ENCODE peak calls at places on chromosomes 2 and 18, in six cellular contexts. One of them, this sample, is unnamed.

GRCh38 chr2:236769981-236770671 is 200.5 kb downstream of the ACKR3 start:
- DNase-seq in heart right ventricle: no peak
- DNase-seq in cardiac muscle cell: no peak
- DNase-seq in uterus: no peak
- DNase-seq in stomach: no peak
- DNase-seq in CD8-positive, alpha-beta memory T cell: no peak
- DNase-seq in this sample: no peak

GRCh38 chr2:114421781-114422180 is 20.7 kb upstream of the DPP10 start:
- DNase-seq in CD8-positive, alpha-beta memory T cell: no peak
- DNase-seq in heart right ventricle: no peak
- DNase-seq in cardiac muscle cell: peak; percentile 1
- DNase-seq in stomach: no peak
- DNase-seq in uterus: no peak
- DNase-seq in this sample: no peak

GRCh38 chr2:130756041-130756720 is 841 bp downstream of the AMER3 start:
- DNase-seq in cardiac muscle cell: peak; percentile 86
- DNase-seq in uterus: no peak
- DNase-seq in heart right ventricle: no peak
- DNase-seq in stomach: no peak
- DNase-seq in CD8-positive, alpha-beta memory T cell: no peak
- DNase-seq in this sample: no peak

GRCh38 chr2:174570325-174570958 is 27.2 kb downstream of the WIPF1 start:
- DNase-seq in CD8-positive, alpha-beta memory T cell: no peak
- DNase-seq in cardiac muscle cell: no peak
- DNase-seq in stomach: no peak
- DNase-seq in heart right ventricle: no peak
- DNase-seq in uterus: no peak
- DNase-seq in this sample: no peak

GRCh38 chr2:100260712-100261620 is 61.3 kb downstream of the LONRF2 start:
- DNase-seq in stomach: peak; percentile 60
- DNase-seq in cardiac muscle cell: peak; percentile 81
- DNase-seq in CD8-positive, alpha-beta memory T cell: no peak
- DNase-seq in uterus: peak; percentile 86
- DNase-seq in heart right ventricle: peak; percentile 60
- DNase-seq in this sample: peak; percentile 85

GRCh38 chr2:26911911-26912861 is 58.3 kb upstream of the MAPRE3 start:
- DNase-seq in stomach: no peak
- DNase-seq in CD8-positive, alpha-beta memory T cell: no peak
- DNase-seq in cardiac muscle cell: peak; percentile 31
- DNase-seq in uterus: no peak
- DNase-seq in heart right ventricle: no peak
- DNase-seq in this sample: no peak

GRCh38 chr2:175947073-175947472 is 55.0 kb downstream of the LNPK start:
- DNase-seq in cardiac muscle cell: no peak
- DNase-seq in CD8-positive, alpha-beta memory T cell: no peak
- DNase-seq in stomach: no peak
- DNase-seq in heart right ventricle: no peak
- DNase-seq in uterus: no peak
- DNase-seq in this sample: no peak

GRCh38 chr2:40957508-40957907 is 505.6 kb upstream of the SLC8A1 start:
- DNase-seq in uterus: no peak
- DNase-seq in CD8-positive, alpha-beta memory T cell: no peak
- DNase-seq in cardiac muscle cell: no peak
- DNase-seq in stomach: no peak
- DNase-seq in heart right ventricle: no peak
- DNase-seq in this sample: no peak

GRCh38 chr2:176383100-176383499 is 113.9 kb downstream of the MTX2 start:
- DNase-seq in cardiac muscle cell: no peak
- DNase-seq in heart right ventricle: no peak
- DNase-seq in stomach: no peak
- DNase-seq in CD8-positive, alpha-beta memory T cell: no peak
- DNase-seq in uterus: no peak
- DNase-seq in this sample: no peak

GRCh38 chr2:190974629-190975361 is 39.2 kb downstream of the STAT1 start:
- DNase-seq in uterus: no peak
- DNase-seq in stomach: no peak
- DNase-seq in cardiac muscle cell: peak; percentile 46
- DNase-seq in CD8-positive, alpha-beta memory T cell: no peak
- DNase-seq in heart right ventricle: no peak
- DNase-seq in this sample: no peak

GRCh38 chr2:57291209-57291608 is 755.4 kb upstream of the VRK2 start:
- DNase-seq in stomach: no peak
- DNase-seq in uterus: no peak
- DNase-seq in CD8-positive, alpha-beta memory T cell: no peak
- DNase-seq in heart right ventricle: no peak
- DNase-seq in cardiac muscle cell: peak; percentile 3
- DNase-seq in this sample: no peak

GRCh38 chr2:60267122-60267521 is 286.3 kb downstream of the BCL11A start:
- DNase-seq in stomach: no peak
- DNase-seq in CD8-positive, alpha-beta memory T cell: no peak
- DNase-seq in heart right ventricle: peak; percentile 16
- DNase-seq in uterus: no peak
- DNase-seq in cardiac muscle cell: no peak
- DNase-seq in this sample: no peak

DNA sequence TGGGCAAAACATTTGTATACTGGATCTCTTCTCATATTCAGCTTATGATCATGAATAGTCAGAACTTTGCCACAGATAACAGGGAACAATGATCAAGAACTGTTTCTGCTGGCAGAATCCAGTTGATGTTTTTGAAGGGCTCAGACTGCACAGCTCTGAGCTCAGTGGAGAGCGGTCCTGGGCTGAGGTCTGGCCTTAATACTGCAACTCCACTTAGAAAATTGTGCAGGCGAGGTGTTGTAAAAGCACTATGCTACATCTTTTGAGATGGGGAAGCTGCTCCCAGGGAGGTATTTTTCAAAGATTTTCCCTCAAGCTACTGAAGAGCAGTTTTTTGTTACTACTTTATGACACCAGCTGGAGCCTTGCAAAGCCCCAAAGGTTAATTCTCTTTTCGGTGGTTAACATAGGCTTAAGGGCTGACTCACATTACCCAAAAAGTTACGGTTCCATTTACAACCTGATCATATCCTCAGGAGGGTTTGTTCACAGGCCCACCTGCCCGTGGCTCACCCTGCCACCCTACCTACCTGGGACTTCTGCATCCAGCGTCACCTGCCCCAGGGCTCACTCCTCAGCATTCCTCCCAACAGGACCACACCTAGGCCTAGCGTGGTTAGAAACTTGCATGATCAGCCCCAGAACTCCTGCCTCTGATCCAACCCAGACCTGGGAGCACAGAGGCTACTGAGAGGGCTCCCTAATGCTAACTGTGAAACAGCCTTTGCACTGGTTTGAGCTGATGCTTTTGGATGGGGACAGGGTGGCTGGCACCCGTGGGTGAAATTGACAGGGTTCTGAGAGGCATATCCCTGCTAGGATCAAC is 114.4 kb downstream of the NCK2 start:
- DNase-seq in heart right ventricle: no peak
- DNase-seq in uterus: no peak
- DNase-seq in CD8-positive, alpha-beta memory T cell: no peak
- DNase-seq in cardiac muscle cell: no peak
- DNase-seq in stomach: no peak
- DNase-seq in this sample: no peak
- H3K36me3 ChIP-seq in heart right ventricle: peaks cover 21% of the 10 kb centered on the region
- H3K36me3 ChIP-seq in uterus: no peaks in the 10 kb centered on the region
- H3K36me3 ChIP-seq in CD8-positive, alpha-beta memory T cell: peaks cover 12% of the 10 kb centered on the region
- H3K36me3 ChIP-seq in cardiac muscle cell: no peaks in the 10 kb centered on the region
- H3K36me3 ChIP-seq in stomach: no peaks in the 10 kb centered on the region
- H3K36me3 ChIP-seq in this sample: no peaks in the 10 kb centered on the region

DNA sequence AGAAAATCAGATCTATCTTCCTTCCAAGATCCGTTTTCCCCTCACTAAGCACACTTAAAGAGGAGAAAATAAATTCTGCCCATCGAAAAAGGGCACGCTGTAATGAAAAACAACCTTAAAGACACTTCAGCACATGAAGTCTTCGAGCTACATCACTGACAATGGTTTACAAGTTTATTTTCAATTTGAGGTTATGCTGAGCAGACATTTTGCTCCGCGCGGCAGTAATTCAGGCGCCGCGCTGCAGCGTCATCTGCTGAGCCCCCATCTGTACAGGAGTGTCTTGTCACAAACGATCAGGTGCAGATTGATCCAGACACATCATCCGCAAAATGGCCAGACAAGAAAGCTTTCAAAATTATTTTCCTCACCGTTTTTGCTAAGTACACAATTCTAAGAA is 341.7 kb downstream of the STK39 start:
- DNase-seq in stomach: no peak
- DNase-seq in uterus: no peak
- DNase-seq in heart right ventricle: no peak
- DNase-seq in cardiac muscle cell: no peak
- DNase-seq in CD8-positive, alpha-beta memory T cell: no peak
- DNase-seq in this sample: no peak
- H3K27me3 ChIP-seq in stomach: no peaks in the 10 kb centered on the region
- H3K27me3 ChIP-seq in uterus: no peaks in the 10 kb centered on the region
- H3K27me3 ChIP-seq in heart right ventricle: no peaks in the 10 kb centered on the region
- H3K27me3 ChIP-seq in cardiac muscle cell: no peaks in the 10 kb centered on the region
- H3K27me3 ChIP-seq in CD8-positive, alpha-beta memory T cell: no peaks in the 10 kb centered on the region
- H3K27me3 ChIP-seq in this sample: no peaks in the 10 kb centered on the region

DNA sequence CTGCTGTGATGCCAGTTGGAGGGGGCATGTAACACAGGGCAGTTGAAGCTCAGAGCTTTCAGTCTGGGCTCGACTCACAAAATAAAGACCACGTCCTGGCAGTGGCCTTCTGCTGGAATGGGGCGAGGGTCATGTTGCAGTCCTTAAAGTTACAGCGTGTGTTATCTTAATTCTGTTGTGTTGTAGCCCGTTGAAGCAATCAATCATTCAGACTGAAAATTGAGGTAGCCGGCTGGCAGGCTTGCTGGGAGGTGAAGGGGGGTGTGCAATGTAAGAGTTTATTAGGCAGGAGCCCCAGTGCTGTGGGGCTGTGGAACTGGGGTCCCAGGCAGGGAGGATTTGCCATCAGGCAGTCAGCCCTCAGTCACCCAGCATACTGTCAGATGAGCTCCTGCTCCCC is 136.9 kb upstream of the EPAS1 start:
- DNase-seq in CD8-positive, alpha-beta memory T cell: no peak
- DNase-seq in stomach: no peak
- DNase-seq in uterus: no peak
- DNase-seq in heart right ventricle: no peak
- DNase-seq in cardiac muscle cell: peak; percentile 38
- DNase-seq in this sample: no peak
- H3K36me3 ChIP-seq in CD8-positive, alpha-beta memory T cell: no peaks in the 10 kb centered on the region
- H3K36me3 ChIP-seq in stomach: peaks cover 3% of the 10 kb centered on the region
- H3K36me3 ChIP-seq in uterus: no peaks in the 10 kb centered on the region
- H3K36me3 ChIP-seq in heart right ventricle: peaks cover 9% of the 10 kb centered on the region
- H3K36me3 ChIP-seq in cardiac muscle cell: no peaks in the 10 kb centered on the region
- H3K36me3 ChIP-seq in this sample: no peaks in the 10 kb centered on the region

DNA sequence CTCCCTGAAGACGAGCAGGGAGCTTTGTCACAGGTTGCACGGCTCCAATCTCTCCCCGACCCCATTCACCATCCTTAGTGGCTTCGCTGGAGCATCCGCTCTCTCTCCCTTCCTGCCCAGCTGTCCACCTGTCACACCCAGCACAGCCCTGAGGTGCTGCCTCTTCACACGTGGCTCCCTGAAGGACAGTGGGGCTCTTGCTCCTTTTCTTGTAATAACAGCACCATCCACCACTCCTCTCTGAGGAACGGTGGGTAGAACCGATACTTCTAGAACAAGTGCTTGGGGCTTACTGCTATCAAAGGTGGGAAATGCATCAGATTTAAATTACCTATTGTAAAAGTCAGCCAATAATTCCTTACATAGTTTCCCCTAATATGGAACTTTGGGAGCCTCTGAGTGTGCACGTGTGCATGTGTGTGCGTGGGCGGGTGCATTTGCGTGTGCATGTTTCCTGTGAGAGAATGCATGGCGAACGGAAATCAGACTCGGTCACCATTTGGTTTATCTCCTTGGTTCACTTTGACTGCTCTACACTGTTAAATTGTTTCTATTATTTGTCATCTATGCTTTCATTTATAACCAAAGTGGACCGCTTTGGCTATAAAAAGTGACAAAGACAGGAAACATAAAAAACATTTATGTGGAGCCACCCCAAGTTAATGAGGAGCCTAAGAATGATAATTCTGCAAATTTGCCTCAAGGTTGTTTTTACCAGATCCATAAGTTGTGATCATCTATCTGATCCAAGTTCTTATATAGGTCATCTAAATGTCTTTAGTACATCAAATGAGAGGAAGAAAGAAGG is 39.1 kb downstream of the KLHL29 start:
- DNase-seq in uterus: no peak
- DNase-seq in CD8-positive, alpha-beta memory T cell: no peak
- DNase-seq in heart right ventricle: no peak
- DNase-seq in stomach: no peak
- DNase-seq in cardiac muscle cell: no peak
- DNase-seq in this sample: no peak
- H3K27me3 ChIP-seq in uterus: no peaks in the 10 kb centered on the region
- H3K27me3 ChIP-seq in CD8-positive, alpha-beta memory T cell: no peaks in the 10 kb centered on the region
- H3K27me3 ChIP-seq in heart right ventricle: no peaks in the 10 kb centered on the region
- H3K27me3 ChIP-seq in stomach: no peaks in the 10 kb centered on the region
- H3K27me3 ChIP-seq in cardiac muscle cell: no peaks in the 10 kb centered on the region
- H3K27me3 ChIP-seq in this sample: no peaks in the 10 kb centered on the region

GRCh38 chr18:23257153-23257552 is 121.9 kb downstream of the CABLES1 start:
- DNase-seq in CD8-positive, alpha-beta memory T cell: no peak
- DNase-seq in cardiac muscle cell: no peak
- DNase-seq in heart right ventricle: no peak
- DNase-seq in uterus: no peak
- DNase-seq in stomach: no peak
- DNase-seq in this sample: no peak

GRCh38 chr18:23250893-23251656 is 115.8 kb downstream of the CABLES1 start:
- DNase-seq in heart right ventricle: no peak
- DNase-seq in cardiac muscle cell: no peak
- DNase-seq in uterus: peak; percentile 42
- DNase-seq in CD8-positive, alpha-beta memory T cell: no peak
- DNase-seq in stomach: no peak
- DNase-seq in this sample: peak; percentile 51

GRCh38 chr18:23257686-23258565 is 122.6 kb downstream of the CABLES1 start:
- DNase-seq in stomach: no peak
- DNase-seq in CD8-positive, alpha-beta memory T cell: no peak
- DNase-seq in uterus: no peak
- DNase-seq in heart right ventricle: no peak
- DNase-seq in cardiac muscle cell: no peak
- DNase-seq in this sample: no peak

GRCh38 chr18:23249348-23249747 is 114.1 kb downstream of the CABLES1 start:
- DNase-seq in uterus: no peak
- DNase-seq in CD8-positive, alpha-beta memory T cell: no peak
- DNase-seq in stomach: no peak
- DNase-seq in cardiac muscle cell: no peak
- DNase-seq in heart right ventricle: no peak
- DNase-seq in this sample: no peak

DNA sequence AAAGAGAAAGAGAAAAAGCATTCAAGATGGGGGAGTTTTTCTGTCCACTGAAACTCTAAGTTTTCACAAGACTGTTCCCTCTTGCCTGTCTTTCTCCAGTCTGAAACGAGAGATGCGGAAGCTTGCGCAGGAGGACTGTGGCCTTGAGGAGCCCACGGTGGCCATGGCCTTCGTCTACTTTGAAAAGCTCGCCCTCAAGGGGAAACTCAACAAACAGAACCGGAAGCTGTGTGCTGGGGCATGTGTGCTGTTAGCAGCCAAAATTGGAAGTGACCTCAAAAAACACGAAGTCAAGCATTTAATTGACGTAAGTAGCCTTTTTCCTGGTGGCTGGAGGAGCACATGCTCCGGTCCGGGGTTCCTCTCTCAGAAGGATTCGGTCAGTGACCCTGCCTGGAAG is 118.3 kb downstream of the CABLES1 start:
- DNase-seq in cardiac muscle cell: no peak
- DNase-seq in CD8-positive, alpha-beta memory T cell: no peak
- DNase-seq in stomach: no peak
- DNase-seq in heart right ventricle: no peak
- DNase-seq in uterus: no peak
- DNase-seq in this sample: no peak
- H3K36me3 ChIP-seq in cardiac muscle cell: no peaks in the 10 kb centered on the region
- H3K36me3 ChIP-seq in CD8-positive, alpha-beta memory T cell: no peaks in the 10 kb centered on the region
- H3K36me3 ChIP-seq in stomach: peaks cover 9% of the 10 kb centered on the region
- H3K36me3 ChIP-seq in heart right ventricle: no peaks in the 10 kb centered on the region
- H3K36me3 ChIP-seq in uterus: no peaks in the 10 kb centered on the region
- H3K36me3 ChIP-seq in this sample: no peaks in the 10 kb centered on the region

This sample was measured in ovary.